ENCODE peak calls at places on chromosomes 5 and 9, in four cellular contexts. D is HepG2, P is K562, X is HCT116. L is an unnamed sample.

GRCh38 chr5:43037929-43038510 is 2.1 kb downstream of the ANXA2R start:
- DNase-seq in D (no peak), X (no peak), P (no peak), L (no peak)

GRCh38 chr9:134180786-134181647 is 16.7 kb upstream of the RNU6ATAC start:
- DNase-seq in D (no peak), X (no peak), P (no peak), L (no peak)

GRCh38 chr9:117907420-117907819 is 203.2 kb downstream of the TLR4 start:
- DNase-seq in P (no peak), X (no peak), D (no peak), L (no peak)

GRCh38 chr9:8555767-8556500 is 756.4 kb upstream of the DMAC1 start:
- DNase-seq in X (no peak), D (no peak), P (no peak), L (no peak)

GRCh38 chr9:133683494-133684460 is 47.6 kb downstream of the DBH start:
- DNase-seq in D (no peak), X (no peak), P (no peak), L (no peak)

GRCh38 chr5:57834829-57835554 is 352.4 kb upstream of the ACTBL2 start:
- DNase-seq in D (peak; percentile 37), P (no peak), X (no peak), L (no peak)

GRCh38 chr5:74956278-74956677 is 90.1 kb upstream of the FAM169A start:
- DNase-seq in D (no peak), P (no peak), X (no peak), L (no peak)

GRCh38 chr5:75059887-75060286 is 7.5 kb upstream of the GCNT4 start:
- DNase-seq in P (no peak), D (no peak), X (no peak), L (no peak)

GRCh38 chr5:140214831-140215230 is 39.8 kb downstream of the CYSTM1 start:
- DNase-seq in D (no peak), X (no peak), P (no peak), L (no peak)

GRCh38 chr9:33924978-33925797 is 108.2 kb downstream of the UBE2R2 start:
- DNase-seq in X (peak; percentile 16), P (no peak), D (peak; percentile 61), L (no peak)

GRCh38 chr5:137488516-137488915 is 10.6 kb downstream of the SPOCK1 start:
- DNase-seq in D (no peak), X (no peak), P (no peak), L (no peak)

GRCh38 chr9:137757139-137757538 is 120.4 kb upstream of the CACNA1B start:
- DNase-seq in X (no peak), D (no peak), P (no peak), L (no peak)

GRCh38 chr9:91138760-91139159 is 223.0 kb downstream of the AUH start:
- DNase-seq in X (peak; percentile 76), D (peak; percentile 54), P (no peak), L (no peak)

GRCh38 chr5:31864015-31864414 is 225.1 kb downstream of the PDZD2 start:
- DNase-seq in D (no peak), P (no peak), X (no peak), L (no peak)
- TF ChIP-seq CEBPB in D (no peak), P (no peak), X (no peak), L (no peak)

GRCh38 chr9:37956904-37957663 is 53.2 kb upstream of the SLC25A51 start:
- DNase-seq in X (no peak), P (peak; percentile 58), D (no peak), L (no peak)
- TF ChIP-seq YY1 in X (no peak), P (no peak), D (no peak), L (no peak)

GRCh38 chr9:84947412-84947972 is 278.0 kb downstream of the NTRK2 start:
- DNase-seq in X (no peak), P (no peak), D (no peak), L (no peak)
- TF ChIP-seq ZBTB33 in X (no peak), P (no peak), D (no peak), L (no peak)

DNA sequence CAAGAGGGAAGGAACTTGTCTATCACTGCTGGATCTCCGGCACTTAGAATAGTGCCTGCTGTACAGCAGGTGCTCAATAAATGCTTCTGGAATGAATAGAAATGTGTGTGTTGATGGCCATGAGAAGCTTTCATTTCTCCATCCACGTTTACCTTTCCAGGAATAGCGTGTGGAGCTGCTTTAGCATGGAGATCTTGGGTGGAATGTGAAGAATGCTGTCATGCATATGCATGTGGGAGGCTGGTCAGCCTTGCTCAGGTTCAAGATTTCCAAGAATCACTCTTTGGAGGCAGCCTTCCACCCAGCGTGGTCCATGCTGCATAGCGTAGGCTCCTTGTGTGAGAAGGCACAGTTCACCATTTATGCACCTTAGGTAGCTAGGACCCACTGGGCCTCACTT is 19.2 kb downstream of the COL15A1 start:
- DNase-seq in D (no peak), X (no peak), P (no peak), L (no peak)
- TF ChIP-seq CEBPB in D (no peak), X (no peak), P (no peak), L (no peak)

L was measured in GM12878.